ENCODE peak calls at places on chromosomes 11 and 22, in ten cellular contexts. K, V, C, G, A, Q, T, W, L and E are unnamed samples.

GRCh38 chr11:71443736-71444410 is 4.3 kb downstream of the DHCR7 start:
- DNase-seq in Q (no peak), A (no peak), K (no peak), G (no peak), C (no peak), V (no peak), L (peak; percentile 53), W (no peak), T (no peak), E (no peak)

GRCh38 chr22:41951898-41952474 is at the start of gene SMIM45:
- DNase-seq in A (no peak), K (no peak), T (no peak), G (no peak), L (no peak), C (no peak), Q (no peak), V (peak; percentile 43), W (peak; percentile 77), E (no peak)

GRCh38 chr22:44097263-44098020 is 73.3 kb downstream of the PARVB start:
- DNase-seq in Q (no peak), C (no peak), T (no peak), A (no peak), L (peak; percentile 60), G (no peak), K (no peak), W (no peak), V (no peak), E (no peak)

GRCh38 chr11:13868710-13869403 is 93.7 kb upstream of the SPON1 start:
- DNase-seq in W (no peak), K (no peak), V (no peak), A (no peak), T (no peak), L (no peak), G (no peak), Q (no peak), C (no peak), E (no peak)

GRCh38 chr22:42803454-42803853 is 53.6 kb downstream of the ARFGAP3 start:
- DNase-seq in K (no peak), Q (peak; percentile 80), W (no peak), L (peak; percentile 37), G (no peak), V (peak; percentile 12), T (peak; percentile 34), A (no peak), C (no peak), E (no peak)

GRCh38 chr11:16347928-16348685 is 8.2 kb downstream of the SOX6 start:
- DNase-seq in G (peak; percentile 42), W (no peak), Q (no peak), T (no peak), K (no peak), V (no peak), C (no peak), A (no peak), L (no peak), E (no peak)

GRCh38 chr22:46649176-46650077 is 29.2 kb downstream of the GRAMD4 start:
- DNase-seq in C (no peak), Q (peak; percentile 39), G (peak; percentile 71), K (peak; percentile 35), A (no peak), T (no peak), V (no peak), L (no peak), W (no peak), E (no peak)

GRCh38 chr11:70159612-70160570 is 43.2 kb upstream of the FADD start:
- DNase-seq in K (peak; percentile 54), L (no peak), G (peak; percentile 47), A (peak; percentile 23), Q (peak; percentile 87), C (peak; percentile 16), T (no peak), V (no peak), W (no peak), E (no peak)

GRCh38 chr22:35023692-35024363 is 42.1 kb upstream of the ISX start:
- DNase-seq in C (peak; percentile 78), A (no peak), Q (peak; percentile 71), K (peak; percentile 50), V (peak; percentile 92), W (peak; percentile 99), L (no peak), G (no peak), T (peak; percentile 65), E (peak; percentile 70)

GRCh38 chr22:22752199-22752555 is 107.8 kb downstream of the GGTLC2 start:
- DNase-seq in C (no peak), Q (no peak), L (no peak), V (no peak), A (no peak), W (no peak), T (no peak), K (no peak), G (no peak), E (no peak)

GRCh38 chr11:83194284-83195175 is 1.0 kb downstream of the ANKRD42 start:
- DNase-seq in W (peak; percentile 57), Q (peak; percentile 62), T (peak; percentile 58), A (peak; percentile 65), G (peak; percentile 77), V (peak; percentile 72), C (peak; percentile 68), L (peak; percentile 94), K (peak; percentile 76), E (peak; percentile 98)

GRCh38 chr11:83192846-83193245 is 666 bp upstream of the ANKRD42 start:
- DNase-seq in T (no peak), Q (no peak), G (no peak), V (no peak), C (no peak), W (no peak), L (no peak), K (no peak), A (no peak), E (no peak)

GRCh38 chr11:83193315-83194283 is at the start of gene ANKRD42:
- DNase-seq in G (peak; percentile 96), K (peak; percentile 90), C (peak; percentile 93), W (peak; percentile 87), Q (peak; percentile 92), A (peak; percentile 96), T (peak; percentile 93), L (peak; percentile 97), V (peak; percentile 98), E (peak; percentile 98)

GRCh38 chr11:83195649-83196048 is 2.1 kb downstream of the ANKRD42 start:
- DNase-seq in K (no peak), G (no peak), T (no peak), L (no peak), A (no peak), V (no peak), C (no peak), Q (no peak), W (no peak), E (no peak)

DNA sequence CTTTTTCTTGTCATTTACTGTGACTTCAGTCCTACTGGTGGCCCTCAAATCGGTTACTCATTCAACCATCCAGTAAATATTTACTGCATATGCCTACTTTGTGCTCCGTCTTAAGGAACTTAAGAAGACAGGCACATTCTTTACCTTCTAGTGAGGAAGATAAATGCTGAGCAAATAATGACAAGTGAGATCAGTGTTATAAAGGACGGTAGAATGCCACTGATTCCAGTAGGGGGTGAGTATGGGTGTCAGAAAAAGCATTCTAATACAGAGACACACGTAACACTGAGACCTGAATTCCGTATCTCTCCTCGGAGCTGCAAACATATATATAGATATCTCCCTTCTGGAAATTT is 1.6 kb downstream of the ANKRD42 start:
- DNase-seq in Q (no peak), G (peak; percentile 1), A (no peak), W (no peak), T (no peak), C (no peak), V (no peak), L (no peak), K (no peak), E (peak; percentile 51)
- TF ChIP-seq CTCF in Q (no peak), G (no peak), A (no peak), W (no peak), T (no peak), C (no peak), V (no peak), L (no peak), K (no peak), E (no peak)

GRCh38 chr11:35554491-35555237 is 29.2 kb upstream of the PAMR1 start:
- DNase-seq in C (no peak), Q (no peak), G (peak; percentile 71), T (no peak), W (no peak), L (no peak), V (no peak), A (no peak), K (no peak), E (no peak)

GRCh38 chr11:35559949-35560348 is 34.5 kb upstream of the PAMR1 start:
- DNase-seq in W (no peak), L (no peak), V (no peak), G (no peak), T (no peak), A (no peak), Q (no peak), C (no peak), K (no peak), E (no peak)

GRCh38 chr11:35555238-35555887 is 29.9 kb upstream of the PAMR1 start:
- DNase-seq in C (no peak), T (no peak), L (no peak), Q (no peak), W (no peak), K (no peak), G (peak; percentile 66), A (no peak), V (no peak), E (no peak)

GRCh38 chr11:35553831-35554230 is 28.4 kb upstream of the PAMR1 start:
- DNase-seq in C (no peak), V (no peak), K (no peak), W (no peak), G (peak; percentile 99), L (no peak), Q (no peak), T (no peak), A (no peak), E (no peak)

DNA sequence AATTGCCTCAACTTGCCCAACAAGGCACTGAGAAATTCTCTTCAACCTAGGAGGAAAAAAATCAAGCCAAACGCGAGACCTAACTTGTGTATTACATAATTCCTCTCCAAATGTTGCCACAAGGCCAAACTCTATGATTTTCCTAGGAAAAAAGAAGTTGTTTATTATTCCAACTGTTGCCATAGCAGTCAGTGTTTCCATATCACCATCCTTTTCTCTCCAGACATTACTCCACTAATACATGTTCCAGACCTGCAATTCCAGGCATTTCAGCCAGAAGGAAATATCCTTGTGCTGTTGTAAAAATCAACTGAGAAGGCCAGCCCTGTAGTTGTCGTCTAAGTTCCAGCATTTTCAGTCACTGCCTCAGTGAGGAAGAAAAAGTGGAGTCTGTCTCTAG is 33.1 kb upstream of the PAMR1 start:
- DNase-seq in K (no peak), V (no peak), A (no peak), W (no peak), G (peak; percentile 81), T (no peak), L (no peak), Q (no peak), C (no peak), E (no peak)
- TF ChIP-seq POLR2A in K (no peak), V (no peak), A (no peak), W (no peak), G (no peak), T (no peak), L (no peak), Q (no peak), C (no peak), E (no peak)

GRCh38 chr22:39734866-39735265 is 158.7 kb downstream of the ENTHD1 start:
- DNase-seq in V (no peak), C (no peak), W (no peak), Q (no peak), A (no peak), T (no peak), K (no peak), L (no peak), G (no peak), E (no peak)
- TF ChIP-seq CTCF in V (no peak), C (no peak), W (no peak), Q (no peak), A (no peak), T (no peak), K (no peak), L (no peak), G (no peak), E (no peak)

GRCh38 chr11:78416285-78417174 is 1.1 kb downstream of the GAB2 start:
- DNase-seq in V (peak; percentile 81), W (peak; percentile 91), T (peak; percentile 81), G (peak; percentile 87), L (peak; percentile 95), Q (peak; percentile 81), K (peak; percentile 88), C (peak; percentile 86), A (peak; percentile 91), E (peak; percentile 94)
- TF ChIP-seq POLR2A in V (no peak), W (no peak), T (peak; percentile 84), G (peak; percentile 65), L (peak; percentile 40), Q (no peak), K (peak; percentile 80), C (peak; percentile 73), A (peak; percentile 58), E (peak; percentile 57)